ENCODE peak calls at places on chromosomes 2 and 18, in four cellular contexts. J is KG1; P is activated CD4-positive, alpha-beta T cell treated with anti-CD3 and anti-CD28 coated beads, Interleukin-2, amount 50 U/mL, for 1 hour; O is activated naive CD8-positive, alpha-beta T cell treated with anti-CD3 and anti-CD28 coated beads, Interleukin-2, amount 50 U/mL, for 24 hours. R is an unnamed sample.

GRCh38 chr2:237231593-237231992 is 145.9 kb downstream of the COPS8 start:
- DNase-seq in O (no peak), P (no peak), J (no peak), R (no peak)

GRCh38 chr2:157476915-157477709 is 33.2 kb upstream of the CYTIP start:
- DNase-seq in P (no peak), O (no peak), J (no peak), R (no peak)

GRCh38 chr18:23540867-23541266 is 37.6 kb downstream of the RMC1 start:
- DNase-seq in P (no peak), J (peak; percentile 19), O (no peak), R (no peak)

GRCh38 chr2:197212344-197213262 is 98.0 kb downstream of the ANKRD44 start:
- DNase-seq in O (no peak), P (no peak), J (peak; percentile 28), R (no peak)

GRCh38 chr2:110993557-110994231 is 127.0 kb upstream of the BCL2L11 start:
- DNase-seq in J (no peak), P (no peak), O (no peak), R (peak; percentile 13)

GRCh38 chr18:27121108-27121507 is 64.0 kb downstream of the CHST9 start:
- DNase-seq in O (no peak), P (no peak), J (no peak), R (no peak)

GRCh38 chr2:52710810-52711618 is 1056.6 kb upstream of the CHAC2 start:
- DNase-seq in J (no peak), P (no peak), O (no peak), R (no peak)

GRCh38 chr2:186518291-186518690 is 32.2 kb downstream of the ZC3H15 start:
- DNase-seq in J (no peak), O (no peak), P (no peak), R (no peak)

GRCh38 chr18:23661735-23662308 is 889 bp downstream of the ANKRD29 start:
- DNase-seq in P (no peak), J (no peak), O (no peak), R (no peak)

GRCh38 chr2:26993768-26994167 is 23.3 kb downstream of the MAPRE3 start:
- DNase-seq in O (no peak), P (no peak), J (no peak), R (no peak)

GRCh38 chr2:233501198-233502076 is 65.1 kb downstream of the USP40 start:
- DNase-seq in O (no peak), J (no peak), P (no peak), R (no peak)

GRCh38 chr18:10353791-10354190 is 100.6 kb upstream of the APCDD1 start:
- DNase-seq in J (no peak), O (no peak), P (no peak), R (no peak)